ENCODE peak calls at places on chromosomes 6 and 20, in four cellular contexts. One of them, this sample, is unnamed.

GRCh38 chr20:62485062-62485700 is 9.4 kb upstream of the GATA5 start:
- DNase-seq in cerebellar cortex: no peak
- DNase-seq in SW480: no peak
- DNase-seq in posterior vena cava: no peak
- DNase-seq in this sample: peak

GRCh38 chr6:155130161-155130853 is 133.5 kb upstream of the CLDN20 start:
- DNase-seq in SW480: no peak
- DNase-seq in cerebellar cortex: no peak
- DNase-seq in posterior vena cava: no peak
- DNase-seq in this sample: no peak

GRCh38 chr6:100678027-100678426 is 203.1 kb downstream of the ASCC3 start:
- DNase-seq in cerebellar cortex: no peak
- DNase-seq in posterior vena cava: no peak
- DNase-seq in SW480: no peak
- DNase-seq in this sample: no peak

GRCh38 chr6:142926494-142927273 is 18.3 kb downstream of the HIVEP2 start:
- DNase-seq in posterior vena cava: peak
- DNase-seq in SW480: peak
- DNase-seq in cerebellar cortex: peak
- DNase-seq in this sample: peak

GRCh38 chr20:37593710-37594109 is 66.0 kb upstream of the BLCAP start:
- DNase-seq in cerebellar cortex: no peak
- DNase-seq in posterior vena cava: no peak
- DNase-seq in SW480: no peak
- DNase-seq in this sample: no peak

GRCh38 chr6:132246632-132247270 is 154.5 kb downstream of the MOXD1 start:
- DNase-seq in SW480: no peak
- DNase-seq in posterior vena cava: no peak
- DNase-seq in cerebellar cortex: no peak
- DNase-seq in this sample: no peak

GRCh38 chr20:17910828-17911294 is 57.7 kb downstream of the SNX5 start:
- DNase-seq in SW480: peak
- DNase-seq in cerebellar cortex: no peak
- DNase-seq in posterior vena cava: peak
- DNase-seq in this sample: no peak

GRCh38 chr6:135002974-135003703 is 51.5 kb downstream of the HBS1L start:
- DNase-seq in SW480: no peak
- DNase-seq in posterior vena cava: no peak
- DNase-seq in cerebellar cortex: no peak
- DNase-seq in this sample: no peak

GRCh38 chr6:34587325-34587724 is 31.2 kb upstream of the SPDEF start:
- DNase-seq in cerebellar cortex: no peak
- DNase-seq in posterior vena cava: peak
- DNase-seq in SW480: no peak
- DNase-seq in this sample: no peak

GRCh38 chr6:29501106-29501505 is 13.3 kb upstream of the MAS1L start:
- DNase-seq in SW480: no peak
- DNase-seq in posterior vena cava: no peak
- DNase-seq in cerebellar cortex: no peak
- DNase-seq in this sample: no peak

GRCh38 chr6:3509326-3509725 is 52.5 kb upstream of the SLC22A23 start:
- DNase-seq in cerebellar cortex: no peak
- DNase-seq in SW480: no peak
- DNase-seq in posterior vena cava: no peak
- DNase-seq in this sample: no peak

GRCh38 chr20:46375771-46376170 is 30.6 kb downstream of the ELMO2 start:
- DNase-seq in SW480: peak
- DNase-seq in cerebellar cortex: no peak
- DNase-seq in posterior vena cava: no peak
- DNase-seq in this sample: no peak

GRCh38 chr6:170575250-170575649 is 9.2 kb downstream of the PDCD2 start:
- DNase-seq in SW480: peak
- DNase-seq in cerebellar cortex: peak
- DNase-seq in posterior vena cava: no peak
- DNase-seq in this sample: no peak

GRCh38 chr6:30491963-30492616 is 2.8 kb downstream of the HLA-E start:
- DNase-seq in posterior vena cava: no peak
- DNase-seq in SW480: no peak
- DNase-seq in cerebellar cortex: no peak
- DNase-seq in this sample: no peak

GRCh38 chr6:41399424-41399823 is 64.0 kb downstream of the NCR2 start:
- DNase-seq in cerebellar cortex: no peak
- DNase-seq in SW480: no peak
- DNase-seq in posterior vena cava: no peak
- DNase-seq in this sample: peak

GRCh38 chr6:11392778-11393507 is 144.6 kb upstream of the TMEM170B start:
- DNase-seq in SW480: peak
- DNase-seq in cerebellar cortex: no peak
- DNase-seq in posterior vena cava: no peak
- DNase-seq in this sample: peak

GRCh38 chr6:159742165-159742564 is 14.9 kb downstream of the WTAP start:
- DNase-seq in posterior vena cava: no peak
- DNase-seq in SW480: no peak
- DNase-seq in cerebellar cortex: no peak
- DNase-seq in this sample: no peak